ENCODE peak calls at places on chromosomes 4 and X, in five cellular contexts. T, Y, X, W and D are unnamed samples.

GRCh38 chr4:1244978-1245471 is 3.9 kb downstream of the CTBP1 start:
- DNase-seq in T (no peak), Y (no peak), X (no peak), W (no peak), D (no peak)

GRCh38 chrX:68693481-68694410 is 46.3 kb downstream of the STARD8 start:
- DNase-seq in T (no peak), Y (peak), X (no peak), W (peak), D (no peak)

GRCh38 chrX:123203772-123204171 is 19.7 kb downstream of the GRIA3 start:
- DNase-seq in T (no peak), Y (no peak), X (no peak), W (no peak), D (no peak)

GRCh38 chrX:3345281-3346081 is 971 bp downstream of the MXRA5 start:
- DNase-seq in T (no peak), Y (peak), X (no peak), W (no peak), D (peak)

GRCh38 chr4:39469429-39470077 is 10.7 kb downstream of the LIAS start:
- DNase-seq in T (peak), Y (no peak), X (peak), W (no peak), D (peak)

GRCh38 chrX:69083785-69084184 is 81.5 kb downstream of the PJA1 start:
- DNase-seq in T (no peak), Y (no peak), X (no peak), W (no peak), D (no peak)

GRCh38 chrX:73562986-73563739 is at the start of gene CHIC1:
- DNase-seq in T (peak), Y (peak), X (peak), W (peak), D (peak)

GRCh38 chr4:174244441-174244840 is 39.0 kb downstream of the FBXO8 start:
- DNase-seq in T (peak), Y (no peak), X (no peak), W (no peak), D (no peak)

GRCh38 chr4:48400416-48400815 is 59.1 kb downstream of the SLAIN2 start:
- DNase-seq in T (no peak), Y (no peak), X (no peak), W (no peak), D (no peak)

GRCh38 chrX:136597954-136598353 is 50.0 kb upstream of the CD40LG start:
- DNase-seq in T (no peak), Y (no peak), X (no peak), W (no peak), D (no peak)

GRCh38 chr4:146134761-146135160 is 40.8 kb upstream of the LSM6 start:
- DNase-seq in T (no peak), Y (no peak), X (no peak), W (no peak), D (peak)

GRCh38 chrX:70201732-70202131 is 24.4 kb downstream of the DGAT2L6 start:
- DNase-seq in T (no peak), Y (no peak), X (no peak), W (no peak), D (no peak)

GRCh38 chr4:95728145-95728544 is 111.7 kb upstream of the PDHA2 start:
- DNase-seq in T (peak), Y (no peak), X (peak), W (no peak), D (no peak)

GRCh38 chrX:97006167-97006566 is 122.5 kb downstream of the RPA4 start:
- DNase-seq in T (no peak), Y (no peak), X (no peak), W (no peak), D (no peak)

GRCh38 chr4:164997324-164997723 is 19.9 kb upstream of the TRIM61 start:
- DNase-seq in T (no peak), Y (no peak), X (peak), W (no peak), D (no peak)

GRCh38 chrX:113512700-113513395 is 672.2 kb upstream of the AMOT start:
- DNase-seq in T (peak), Y (no peak), X (peak), W (no peak), D (no peak)

GRCh38 chrX:107935200-107935599 is 47.0 kb downstream of the TEX13B start:
- DNase-seq in T (peak), Y (no peak), X (no peak), W (no peak), D (peak)

GRCh38 chr4:16969696-16970135 is 71.3 kb upstream of the LDB2 start:
- DNase-seq in T (peak), Y (peak), X (peak), W (no peak), D (no peak)

GRCh38 chrX:1582686-1583437 is 8.5 kb upstream of the AKAP17A start:
- DNase-seq in T (no peak), Y (peak), X (peak), W (peak), D (peak)

GRCh38 chr4:36187723-36188333 is 56.5 kb downstream of the ARAP2 start:
- DNase-seq in T (no peak), Y (no peak), X (peak), W (no peak), D (peak)

GRCh38 chr4:89039735-89040338 is 17.1 kb downstream of the FAM13A start:
- DNase-seq in T (no peak), Y (no peak), X (no peak), W (no peak), D (no peak)

GRCh38 chr4:140059159-140059558 is 94.8 kb downstream of the MAML3 start:
- DNase-seq in T (no peak), Y (peak), X (no peak), W (no peak), D (no peak)

GRCh38 chr4:2155246-2155645 is 86.7 kb downstream of the HAUS3 start:
- DNase-seq in T (no peak), Y (no peak), X (no peak), W (no peak), D (no peak)